ENCODE peak calls at places on chromosomes 7 and 10, in five cellular contexts. T is frontal cortex; I is activated CD4-positive, alpha-beta T cell treated with anti-CD3 and anti-CD28 coated beads, Interleukin-2, amount 50 U/mL, for 1 hour; F is activated CD4-positive, CD25-positive, alpha-beta regulatory T cell; J is AG20443. E is an unnamed sample.

GRCh38 chr7:158973440-158973839 is 117.1 kb downstream of the DYNC2I1 start:
- DNase-seq in T (no peak), I (peak), F (peak), J (no peak), E (no peak)

GRCh38 chr7:118104812-118105441 is 79.0 kb upstream of the LSM8 start:
- DNase-seq in T (peak), I (no peak), F (no peak), J (peak), E (peak)

GRCh38 chr7:137920637-137921473 is 74.1 kb upstream of the DGKI start:
- DNase-seq in T (no peak), I (no peak), F (no peak), J (peak), E (peak)

GRCh38 chr7:41058986-41059741 is 643.7 kb downstream of the INHBA start:
- DNase-seq in T (no peak), I (no peak), F (no peak), J (no peak), E (no peak)

GRCh38 chr7:112985377-112985987 is 101.1 kb downstream of the GPR85 start:
- DNase-seq in T (no peak), I (no peak), F (no peak), J (peak), E (peak)

GRCh38 chr7:18087687-18088078 is 60.0 kb upstream of the PRPS1L1 start:
- DNase-seq in T (peak), I (no peak), F (no peak), J (no peak), E (no peak)

GRCh38 chr7:87105401-87105800 is 45.9 kb upstream of the ELAPOR2 start:
- DNase-seq in T (no peak), I (no peak), F (no peak), J (no peak), E (no peak)

GRCh38 chr7:131945313-131945831 is 388.9 kb upstream of the PODXL start:
- DNase-seq in T (peak), I (peak), F (no peak), J (peak), E (peak)

GRCh38 chr7:143205560-143206293 is 16.1 kb upstream of the TAS2R40 start:
- DNase-seq in T (peak), I (no peak), F (no peak), J (no peak), E (peak)

GRCh38 chr10:83994351-83994750 is 145.0 kb upstream of the GHITM start:
- DNase-seq in T (no peak), I (no peak), F (no peak), J (no peak), E (no peak)

GRCh38 chr7:78018541-78019456 is 220.2 kb downstream of the PHTF2 start:
- DNase-seq in T (no peak), I (no peak), F (no peak), J (peak), E (peak)

GRCh38 chr7:80450621-80451308 is 61.1 kb downstream of the GNAT3 start:
- DNase-seq in T (no peak), I (no peak), F (no peak), J (peak), E (peak)

GRCh38 chr7:128265906-128266300 is 24.8 kb downstream of the LEP start:
- DNase-seq in T (no peak), I (no peak), F (no peak), J (no peak), E (no peak)

GRCh38 chr10:3484306-3485187 is 300.5 kb downstream of the KLF6 start:
- DNase-seq in T (no peak), I (no peak), F (no peak), J (no peak), E (peak)

GRCh38 chr10:106615081-106615480 is 549.4 kb downstream of the SORCS1 start:
- DNase-seq in T (no peak), I (no peak), F (no peak), J (no peak), E (peak)

GRCh38 chr10:122476034-122476695 is 14.8 kb downstream of the HTRA1 start:
- DNase-seq in T (no peak), I (no peak), F (no peak), J (peak), E (no peak)

GRCh38 chr7:73891178-73891885 is 30.4 kb downstream of the TMEM270 start:
- DNase-seq in T (no peak), I (no peak), F (no peak), J (no peak), E (no peak)

E was measured in AG10803.